ENCODE peak calls at places on chromosomes 12 and 14, in nine cellular contexts. P, Q, R, A, V, G, I, F and T are unnamed samples.

GRCh38 chr14:90511795-90512331 is 115.0 kb downstream of the CALM1 start:
- DNase-seq in G (no peak), I (no peak), A (no peak), P (no peak), Q (no peak), R (no peak), V (no peak), F (no peak), T (no peak)

GRCh38 chr14:55386037-55386798 is 25.4 kb downstream of the ATG14 start:
- DNase-seq in I (no peak), F (peak), Q (no peak), G (no peak), A (no peak), V (no peak), P (no peak), R (no peak), T (no peak)

GRCh38 chr12:19572920-19573558 is 133.7 kb downstream of the AEBP2 start:
- DNase-seq in R (peak), P (no peak), G (no peak), I (no peak), F (peak), V (no peak), A (peak), Q (no peak), T (peak)

GRCh38 chr12:116138380-116138779 is 139.1 kb downstream of the MED13L start:
- DNase-seq in R (peak), P (no peak), F (no peak), Q (no peak), I (no peak), V (no peak), A (no peak), G (no peak), T (no peak)

GRCh38 chr12:128190614-128191013 is 76.4 kb upstream of the TMEM132C start:
- DNase-seq in F (no peak), A (no peak), R (peak), Q (no peak), P (no peak), G (no peak), I (no peak), V (no peak), T (no peak)

GRCh38 chr14:101235042-101235871 is 326.0 kb upstream of the DIO3 start:
- DNase-seq in V (peak), F (peak), I (no peak), Q (peak), R (peak), P (peak), G (peak), A (peak), T (peak)

GRCh38 chr14:61221906-61222305 is 59.2 kb downstream of the TMEM30B start:
- DNase-seq in Q (no peak), A (no peak), F (no peak), V (no peak), R (no peak), I (no peak), G (no peak), P (no peak), T (no peak)

GRCh38 chr14:89973234-89973823 is 17.6 kb downstream of the TDP1 start:
- DNase-seq in P (peak), F (peak), A (peak), R (peak), G (peak), V (peak), Q (peak), I (no peak), T (peak)

GRCh38 chr14:33285902-33286700 is 347.4 kb downstream of the NPAS3 start:
- DNase-seq in P (no peak), V (no peak), G (no peak), Q (no peak), A (no peak), F (no peak), R (no peak), I (no peak), T (no peak)

GRCh38 chr12:131674373-131674772 is 36.5 kb upstream of the SFSWAP start:
- DNase-seq in V (no peak), F (no peak), I (no peak), A (no peak), P (no peak), R (no peak), G (no peak), Q (no peak), T (no peak)

GRCh38 chr14:96245710-96246534 is 10.1 kb upstream of the BDKRB1 start:
- DNase-seq in A (no peak), Q (no peak), F (no peak), R (no peak), V (no peak), P (no peak), G (no peak), I (no peak), T (no peak)

GRCh38 chr14:103031956-103032355 is 25.4 kb downstream of the CDC42BPB start:
- DNase-seq in G (peak), A (peak), F (peak), P (peak), V (no peak), Q (no peak), R (peak), I (no peak), T (no peak)

GRCh38 chr14:104283197-104284106 is 145.1 kb downstream of the KIF26A start:
- DNase-seq in P (peak), Q (no peak), A (no peak), F (peak), R (no peak), I (no peak), G (no peak), V (no peak), T (no peak)

GRCh38 chr12:24719293-24719721 is 229.6 kb downstream of the BCAT1 start:
- DNase-seq in Q (no peak), G (no peak), P (no peak), I (no peak), V (no peak), A (no peak), F (no peak), R (no peak), T (no peak)

GRCh38 chr14:29724991-29725390 is 202.7 kb downstream of the PRKD1 start:
- DNase-seq in P (no peak), F (no peak), Q (no peak), R (peak), G (no peak), V (peak), I (no peak), A (no peak), T (peak)

GRCh38 chr14:57974896-57975295 is 109.0 kb upstream of the SLC35F4 start:
- DNase-seq in A (no peak), R (peak), I (no peak), G (no peak), P (no peak), Q (no peak), F (no peak), V (no peak), T (no peak)

GRCh38 chr12:26884765-26885576 is 52.0 kb upstream of the ITPR2 start:
- DNase-seq in R (peak), A (peak), Q (peak), P (peak), G (peak), I (peak), F (peak), V (peak), T (peak)

GRCh38 chr12:121490401-121491257 is 90.2 kb downstream of the KDM2B start:
- DNase-seq in V (no peak), G (no peak), I (no peak), A (peak), Q (no peak), P (no peak), F (no peak), R (peak), T (no peak)

GRCh38 chr12:13534645-13535398 is 338.3 kb downstream of the EMP1 start:
- DNase-seq in R (peak), I (peak), F (peak), G (peak), A (peak), Q (peak), V (peak), P (peak), T (no peak)

GRCh38 chr12:40338071-40338470 is 113.3 kb downstream of the LRRK2 start:
- DNase-seq in A (no peak), Q (no peak), R (no peak), F (no peak), I (no peak), V (no peak), P (no peak), G (no peak), T (no peak)

GRCh38 chr14:37116933-37117844 is 55.2 kb downstream of the SLC25A21 start:
- DNase-seq in R (peak), G (no peak), F (no peak), P (no peak), Q (no peak), V (no peak), A (no peak), I (no peak), T (no peak)
- TF ChIP-seq CTCF in R (peak), G (no peak), F (no peak), P (no peak), Q (peak), V (no peak), A (peak), I (no peak), T (peak)

GRCh38 chr14:20799444-20799843 is 3.2 kb downstream of the RNASE1 start:
- DNase-seq in A (no peak), I (no peak), R (no peak), V (no peak), P (no peak), F (no peak), G (no peak), Q (no peak), T (no peak)

GRCh38 chr14:20798318-20798717 is 4.3 kb downstream of the RNASE1 start:
- DNase-seq in F (no peak), P (no peak), V (no peak), R (no peak), Q (no peak), G (no peak), A (no peak), I (no peak), T (no peak)

GRCh38 chr14:20801726-20802125 is 918 bp downstream of the RNASE1 start:
- DNase-seq in I (no peak), G (peak), Q (no peak), V (peak), R (no peak), A (no peak), F (peak), P (no peak), T (no peak)

GRCh38 chr14:20798932-20799331 is 3.7 kb downstream of the RNASE1 start:
- DNase-seq in I (no peak), R (no peak), Q (no peak), F (no peak), A (no peak), G (no peak), V (no peak), P (no peak), T (no peak)

GRCh38 chr14:20799955-20800544 is 2.6 kb downstream of the RNASE1 start:
- DNase-seq in G (peak), Q (no peak), A (no peak), F (no peak), P (no peak), R (peak), I (peak), V (peak), T (no peak)
- H3K4me3 ChIP-seq in G (peak), Q (peak), A (no peak), F (no peak), P (no peak), R (no peak), I (peak), V (no peak), T (no peak)

GRCh38 chr12:125417446-125417845 is 352.2 kb downstream of the AACS start:
- DNase-seq in Q (no peak), I (no peak), R (no peak), A (no peak), G (no peak), P (no peak), V (no peak), F (no peak), T (no peak)

GRCh38 chr12:125424909-125425308 is 359.7 kb downstream of the AACS start:
- DNase-seq in A (no peak), V (no peak), Q (no peak), I (no peak), G (no peak), R (peak), F (no peak), P (no peak), T (no peak)

GRCh38 chr12:125418902-125419564 is 353.8 kb downstream of the AACS start:
- DNase-seq in A (peak), I (no peak), V (no peak), Q (no peak), G (no peak), F (no peak), R (no peak), P (no peak), T (no peak)
- TF ChIP-seq CTCF in A (no peak), I (no peak), V (no peak), Q (no peak), G (no peak), F (no peak), R (no peak), P (no peak), T (no peak)

GRCh38 chr12:124399622-124400021 is 104.7 kb downstream of the RFLNA start:
- DNase-seq in Q (no peak), P (no peak), I (no peak), R (peak), G (no peak), A (peak), V (no peak), F (peak), T (no peak)

GRCh38 chr12:124400124-124400523 is 105.2 kb downstream of the RFLNA start:
- DNase-seq in R (no peak), Q (no peak), G (no peak), F (no peak), A (no peak), I (no peak), P (no peak), V (no peak), T (no peak)

GRCh38 chr12:124403273-124403672 is 108.4 kb downstream of the RFLNA start:
- DNase-seq in V (no peak), A (no peak), P (no peak), Q (no peak), R (no peak), F (no peak), G (no peak), I (no peak), T (no peak)

GRCh38 chr12:124402281-124403066 is 107.6 kb downstream of the RFLNA start:
- DNase-seq in A (no peak), F (no peak), G (no peak), R (no peak), V (no peak), P (no peak), I (no peak), Q (no peak), T (no peak)

GRCh38 chr12:124401563-124402180 is 106.8 kb downstream of the RFLNA start:
- DNase-seq in G (no peak), A (no peak), F (no peak), V (no peak), P (no peak), I (no peak), Q (no peak), R (no peak), T (no peak)
- H3K4me3 ChIP-seq in G (no peak), A (no peak), F (no peak), V (no peak), P (no peak), I (no peak), Q (no peak), R (no peak), T (no peak)